ENCODE peak calls at places on chromosomes 1 and 21, in five cellular contexts. One of them, this sample, is unnamed.

GRCh38 chr1:20964540-20965484 is 177.7 kb upstream of the HP1BP3 start:
- DNase-seq in HS-27A: no peak
- DNase-seq in SK-MEL-5: no peak
- DNase-seq in NCI-H1092 treated with DMSO at 0.1 percent for 48 hours: peak
- DNase-seq in aorta: no peak
- DNase-seq in this sample: peak

GRCh38 chr1:91781371-91781825 is 104.6 kb downstream of the TGFBR3 start:
- DNase-seq in aorta: no peak
- DNase-seq in HS-27A: peak
- DNase-seq in NCI-H1092 treated with DMSO at 0.1 percent for 48 hours: no peak
- DNase-seq in SK-MEL-5: no peak
- DNase-seq in this sample: peak

GRCh38 chr1:182615468-182616129 is 11.4 kb upstream of the RGS16 start:
- DNase-seq in aorta: peak
- DNase-seq in HS-27A: no peak
- DNase-seq in SK-MEL-5: no peak
- DNase-seq in NCI-H1092 treated with DMSO at 0.1 percent for 48 hours: peak
- DNase-seq in this sample: peak

GRCh38 chr1:64471218-64471719 is 1.3 kb downstream of the CACHD1 start:
- DNase-seq in NCI-H1092 treated with DMSO at 0.1 percent for 48 hours: no peak
- DNase-seq in SK-MEL-5: peak
- DNase-seq in HS-27A: no peak
- DNase-seq in aorta: peak
- DNase-seq in this sample: peak

GRCh38 chr21:44199448-44199847 is 41.3 kb downstream of the ICOSLG start:
- DNase-seq in HS-27A: no peak
- DNase-seq in aorta: no peak
- DNase-seq in SK-MEL-5: no peak
- DNase-seq in NCI-H1092 treated with DMSO at 0.1 percent for 48 hours: no peak
- DNase-seq in this sample: no peak

GRCh38 chr1:109959974-109960744 is 24.4 kb upstream of the AHCYL1 start:
- DNase-seq in aorta: no peak
- DNase-seq in SK-MEL-5: peak
- DNase-seq in NCI-H1092 treated with DMSO at 0.1 percent for 48 hours: peak
- DNase-seq in HS-27A: peak
- DNase-seq in this sample: peak

GRCh38 chr1:24003331-24003972 is 23.3 kb upstream of the SRSF10 start:
- DNase-seq in NCI-H1092 treated with DMSO at 0.1 percent for 48 hours: peak
- DNase-seq in HS-27A: no peak
- DNase-seq in aorta: no peak
- DNase-seq in SK-MEL-5: no peak
- DNase-seq in this sample: peak

GRCh38 chr1:111818081-111818480 is 62.4 kb downstream of the DDX20 start:
- DNase-seq in NCI-H1092 treated with DMSO at 0.1 percent for 48 hours: no peak
- DNase-seq in SK-MEL-5: no peak
- DNase-seq in aorta: no peak
- DNase-seq in HS-27A: no peak
- DNase-seq in this sample: no peak

GRCh38 chr1:19484793-19485361 is 462 bp downstream of the CAPZB start:
- DNase-seq in SK-MEL-5: no peak
- DNase-seq in HS-27A: no peak
- DNase-seq in aorta: no peak
- DNase-seq in NCI-H1092 treated with DMSO at 0.1 percent for 48 hours: no peak
- DNase-seq in this sample: no peak

GRCh38 chr1:236020359-236021000 is 44.4 kb downstream of the NID1 start:
- DNase-seq in HS-27A: no peak
- DNase-seq in aorta: no peak
- DNase-seq in NCI-H1092 treated with DMSO at 0.1 percent for 48 hours: no peak
- DNase-seq in SK-MEL-5: no peak
- DNase-seq in this sample: peak

This sample was measured in fibroblast of villous mesenchyme.